ENCODE peak calls at places on chromosomes 3 and 15, in five cellular contexts. R, I, V, E and K are unnamed samples.

GRCh38 chr3:100635273-100635701 is 25.9 kb downstream of the ADGRG7 start:
- DNase-seq in R (no peak), I (no peak), V (no peak), E (no peak), K (no peak)

GRCh38 chr15:66145242-66146182 is 108.0 kb downstream of the MEGF11 start:
- DNase-seq in R (no peak), I (no peak), V (no peak), E (no peak), K (no peak)

GRCh38 chr3:150300847-150301517 is 107.1 kb upstream of the TSC22D2 start:
- DNase-seq in R (no peak), I (no peak), V (no peak), E (no peak), K (no peak)

GRCh38 chr3:122263974-122264588 is 61.0 kb upstream of the CSTA start:
- DNase-seq in R (no peak), I (no peak), V (no peak), E (no peak), K (no peak)

GRCh38 chr3:128294999-128295468 is 141.8 kb downstream of the EEFSEC start:
- DNase-seq in R (no peak), I (no peak), V (no peak), E (no peak), K (no peak)

GRCh38 chr3:129313983-129314756 is 35.5 kb downstream of the HMCES start:
- DNase-seq in R (no peak), I (no peak), V (peak), E (no peak), K (no peak)

GRCh38 chr15:36479200-36479896 is 100.1 kb upstream of the CDIN1 start:
- DNase-seq in R (no peak), I (no peak), V (no peak), E (no peak), K (no peak)

GRCh38 chr3:143040264-143040879 is 39.0 kb downstream of the U2SURP start:
- DNase-seq in R (no peak), I (peak), V (peak), E (no peak), K (no peak)

GRCh38 chr3:16433701-16434151 is 79.8 kb downstream of the RFTN1 start:
- DNase-seq in R (no peak), I (no peak), V (no peak), E (no peak), K (peak)

GRCh38 chr15:79172801-79173460 is 82.4 kb upstream of the RASGRF1 start:
- DNase-seq in R (no peak), I (no peak), V (no peak), E (no peak), K (no peak)

GRCh38 chr3:145183261-145183660 is 977.7 kb downstream of the PLOD2 start:
- DNase-seq in R (no peak), I (no peak), V (no peak), E (no peak), K (no peak)

GRCh38 chr15:68672781-68673205 is 94.0 kb downstream of the CORO2B start:
- DNase-seq in R (no peak), I (peak), V (peak), E (no peak), K (no peak)

GRCh38 chr3:146781059-146781458 is 175.9 kb upstream of the PLSCR5 start:
- DNase-seq in R (no peak), I (no peak), V (peak), E (no peak), K (no peak)

GRCh38 chr3:48301814-48302194 is 31.7 kb downstream of the SPINK8 start:
- DNase-seq in R (no peak), I (peak), V (no peak), E (no peak), K (no peak)

GRCh38 chr15:65052956-65053355 is 7.8 kb downstream of the SLC51B start:
- DNase-seq in R (no peak), I (no peak), V (no peak), E (no peak), K (no peak)

GRCh38 chr3:105398407-105398806 is 31.7 kb downstream of the ALCAM start:
- DNase-seq in R (no peak), I (no peak), V (no peak), E (no peak), K (no peak)

GRCh38 chr3:158105710-158106438 is at the start of gene SHOX2:
- DNase-seq in R (no peak), I (peak), V (peak), E (no peak), K (peak)

DNA sequence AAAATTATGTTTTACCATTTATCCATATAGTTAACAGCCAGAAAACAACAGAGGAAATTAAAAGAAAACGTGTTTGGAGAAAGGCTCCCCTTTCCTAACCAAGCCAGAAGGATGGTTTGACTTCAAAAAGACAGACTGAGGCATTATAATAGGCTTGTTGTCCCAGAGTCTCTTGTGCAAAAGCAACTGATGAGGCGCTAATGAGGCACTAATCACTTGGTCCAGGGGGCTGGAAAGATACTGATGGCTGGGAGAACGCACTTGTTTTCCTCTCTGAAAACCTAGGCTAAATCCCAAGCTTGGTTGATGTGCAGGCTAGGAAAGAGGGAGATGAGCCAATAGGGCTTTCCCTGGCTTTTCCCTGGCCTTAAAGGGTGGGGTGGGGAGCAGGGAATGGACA is 389.6 kb downstream of the NTRK3 start:
- DNase-seq in R (no peak), I (no peak), V (peak), E (no peak), K (no peak)
- TF ChIP-seq CTCF in R (no peak), I (no peak), V (no peak), E (no peak), K (no peak)

GRCh38 chr15:25785643-25786029 is 77.5 kb downstream of the ATP10A start:
- DNase-seq in R (no peak), I (no peak), V (no peak), E (no peak), K (no peak)

GRCh38 chr15:25784876-25785642 is 78.1 kb downstream of the ATP10A start:
- DNase-seq in R (no peak), I (no peak), V (no peak), E (no peak), K (no peak)

GRCh38 chr15:25783134-25783533 is 80.0 kb downstream of the ATP10A start:
- DNase-seq in R (no peak), I (no peak), V (no peak), E (no peak), K (no peak)

GRCh38 chr15:25784141-25784540 is 79.0 kb downstream of the ATP10A start:
- DNase-seq in R (no peak), I (no peak), V (no peak), E (no peak), K (no peak)

GRCh38 chr15:25783607-25784131 is 79.5 kb downstream of the ATP10A start:
- DNase-seq in R (no peak), I (peak), V (peak), E (peak), K (no peak)
- TF ChIP-seq CTCF in R (peak), I (peak), V (peak), E (peak), K (no peak)

DNA sequence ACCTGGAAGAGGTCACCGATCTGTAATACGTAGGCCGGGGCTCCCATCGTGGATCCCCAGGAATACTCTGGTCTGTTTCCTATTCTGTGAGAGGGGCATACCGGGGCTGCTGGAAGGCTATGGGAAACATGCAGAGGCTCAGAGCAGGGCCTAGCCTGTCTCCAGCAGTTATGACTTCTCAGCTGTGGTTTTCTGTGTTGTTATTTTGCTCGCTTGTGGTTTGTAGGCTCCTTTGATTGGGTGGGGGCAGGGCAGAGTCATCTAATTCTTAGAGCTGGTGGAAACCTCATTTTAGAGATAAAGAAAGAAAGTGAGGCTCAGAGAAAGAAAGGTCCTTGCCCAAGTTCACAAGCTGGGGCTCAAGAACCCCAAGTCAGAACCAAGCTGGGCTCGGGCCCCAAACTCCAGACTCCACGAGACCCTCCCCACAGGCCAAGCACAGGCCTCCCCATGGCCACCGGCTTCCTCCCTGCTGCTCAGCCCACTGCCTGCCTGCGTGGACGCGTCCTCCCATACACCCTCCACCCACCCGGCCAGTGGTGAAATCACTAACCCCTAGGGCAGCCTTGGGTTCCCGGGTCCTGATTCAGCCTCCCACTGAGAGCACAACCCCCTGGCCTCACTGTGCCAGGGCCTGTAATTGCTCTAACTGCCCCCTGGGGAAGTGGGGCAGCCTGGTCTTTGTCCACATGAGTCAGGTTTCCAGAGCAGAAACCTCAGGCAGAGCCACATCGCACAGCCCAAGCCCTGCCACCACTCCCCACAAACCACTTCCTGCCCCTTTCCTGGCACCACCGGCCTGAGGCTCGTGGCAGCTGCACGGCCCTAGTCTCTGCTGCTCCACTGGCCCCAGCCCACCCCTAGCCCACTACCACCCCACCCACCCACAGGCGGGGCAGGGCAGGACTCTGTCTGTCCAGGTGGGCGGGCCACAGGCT is 270.8 kb downstream of the UACA start:
- DNase-seq in R (no peak), I (no peak), V (no peak), E (peak), K (peak)
- TF ChIP-seq CTCF in R (no peak), I (no peak), V (no peak), E (no peak), K (no peak)

GRCh38 chr15:31329640-31330010 is 3.0 kb downstream of the KLF13 start:
- DNase-seq in R (no peak), I (no peak), V (no peak), E (no peak), K (no peak)

GRCh38 chr15:31328425-31328998 is 1.9 kb downstream of the KLF13 start:
- DNase-seq in R (no peak), I (no peak), V (no peak), E (peak), K (peak)

GRCh38 chr15:31330111-31330785 is 3.6 kb downstream of the KLF13 start:
- DNase-seq in R (no peak), I (no peak), V (no peak), E (no peak), K (no peak)

GRCh38 chr15:31327674-31328424 is 1.2 kb downstream of the KLF13 start:
- DNase-seq in R (no peak), I (peak), V (peak), E (peak), K (peak)

DNA sequence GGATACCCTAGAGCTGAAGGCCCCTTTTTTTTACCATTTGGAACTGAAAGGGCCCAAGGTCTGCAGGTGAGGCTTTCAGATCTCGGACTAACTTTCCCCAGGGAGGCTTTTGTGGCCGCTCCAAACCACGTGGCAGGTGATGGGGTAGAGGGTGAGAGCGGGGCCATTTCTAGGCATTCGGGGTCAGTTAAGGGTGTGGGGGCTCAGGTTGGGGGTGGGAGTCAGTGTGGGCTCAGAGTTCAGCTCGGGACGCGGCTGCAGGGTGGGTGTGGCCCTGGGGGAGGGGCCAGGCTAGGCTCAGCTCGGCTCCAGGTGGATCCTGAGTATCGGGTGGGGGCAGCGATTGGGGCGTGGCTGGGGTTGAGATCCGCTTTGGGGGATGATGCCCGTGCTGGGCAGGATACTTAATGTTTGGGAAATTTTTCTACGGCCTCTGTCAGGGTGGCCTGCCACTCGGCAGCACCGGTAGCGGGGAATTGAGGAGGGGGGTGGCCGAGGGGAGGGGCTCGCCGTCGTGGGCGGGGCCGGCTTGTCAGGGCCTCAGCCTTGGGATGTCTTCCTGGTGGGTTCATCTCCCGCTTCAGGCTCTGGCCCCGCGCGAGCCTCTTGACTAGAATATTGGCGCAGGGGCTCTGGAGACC is 2.5 kb downstream of the KLF13 start:
- DNase-seq in R (no peak), I (no peak), V (peak), E (no peak), K (no peak)
- TF ChIP-seq CTCF in R (no peak), I (no peak), V (no peak), E (no peak), K (no peak)

GRCh38 chr3:34011171-34012101 is 213.0 kb downstream of the PDCD6IP start:
- DNase-seq in R (no peak), I (peak), V (peak), E (no peak), K (no peak)
- TF ChIP-seq CTCF in R (no peak), I (peak), V (peak), E (no peak), K (no peak)

GRCh38 chr3:132537297-132537696 is 59.8 kb upstream of the ACKR4 start:
- DNase-seq in R (no peak), I (no peak), V (no peak), E (no peak), K (no peak)

GRCh38 chr3:132538072-132538471 is 59.0 kb upstream of the ACKR4 start:
- DNase-seq in R (no peak), I (no peak), V (no peak), E (no peak), K (no peak)

GRCh38 chr3:132539681-132540080 is 57.4 kb upstream of the ACKR4 start:
- DNase-seq in R (no peak), I (no peak), V (no peak), E (no peak), K (no peak)

GRCh38 chr3:132535575-132536441 is 61.3 kb upstream of the ACKR4 start:
- DNase-seq in R (peak), I (peak), V (peak), E (peak), K (peak)

GRCh38 chr3:132536442-132537153 is 60.5 kb upstream of the ACKR4 start:
- DNase-seq in R (no peak), I (peak), V (no peak), E (no peak), K (no peak)
- TF ChIP-seq CTCF in R (no peak), I (no peak), V (no peak), E (no peak), K (no peak)

GRCh38 chr15:31300981-31301686 is 25.5 kb upstream of the KLF13 start:
- DNase-seq in R (no peak), I (no peak), V (no peak), E (no peak), K (no peak)
- TF ChIP-seq CTCF in R (no peak), I (no peak), V (no peak), E (no peak), K (no peak)

GRCh38 chr15:40410476-40410875 is 4.9 kb downstream of the IVD start:
- DNase-seq in R (no peak), I (no peak), V (no peak), E (no peak), K (no peak)

GRCh38 chr15:40405501-40406381 is at the start of gene IVD:
- DNase-seq in R (peak), I (peak), V (peak), E (peak), K (peak)

GRCh38 chr15:40412095-40412759 is 6.6 kb downstream of the IVD start:
- DNase-seq in R (no peak), I (no peak), V (no peak), E (no peak), K (no peak)

GRCh38 chr15:40409366-40409765 is 3.8 kb downstream of the IVD start:
- DNase-seq in R (no peak), I (no peak), V (no peak), E (no peak), K (peak)

GRCh38 chr15:40407343-40407990 is 1.9 kb downstream of the IVD start:
- DNase-seq in R (no peak), I (no peak), V (no peak), E (no peak), K (peak)
- TF ChIP-seq CTCF in R (no peak), I (no peak), V (no peak), E (no peak), K (no peak)